ENCODE peak calls at places on chromosomes 6 and 20, in five cellular contexts. D, G, V, Y and H are unnamed samples.

GRCh38 chr20:63360850-63361497 is at the start of gene CHRNA4:
- DNase-seq in D (no peak), G (peak), V (no peak), Y (peak), H (no peak)

GRCh38 chr6:151091571-151091970 is 148.2 kb upstream of the AKAP12 start:
- DNase-seq in D (no peak), G (no peak), V (no peak), Y (no peak), H (no peak)

GRCh38 chr6:104638841-104639290 is 220.9 kb downstream of the HACE1 start:
- DNase-seq in D (no peak), G (no peak), V (no peak), Y (no peak), H (no peak)

GRCh38 chr6:22600059-22600458 is 30.7 kb downstream of the HDGFL1 start:
- DNase-seq in D (no peak), G (no peak), V (no peak), Y (no peak), H (no peak)

GRCh38 chr6:85864453-85865401 is 222.0 kb upstream of the SYNCRIP start:
- DNase-seq in D (no peak), G (no peak), V (no peak), Y (no peak), H (no peak)

GRCh38 chr6:132188865-132189264 is 212.4 kb downstream of the MOXD1 start:
- DNase-seq in D (no peak), G (no peak), V (peak), Y (no peak), H (no peak)

GRCh38 chr6:47483853-47484546 is 6.4 kb downstream of the CD2AP start:
- DNase-seq in D (no peak), G (no peak), V (peak), Y (no peak), H (no peak)

GRCh38 chr6:86017236-86017635 is 374.6 kb upstream of the SYNCRIP start:
- DNase-seq in D (no peak), G (no peak), V (no peak), Y (no peak), H (no peak)

GRCh38 chr6:4812068-4812467 is 35.9 kb downstream of the CDYL start:
- DNase-seq in D (no peak), G (no peak), V (no peak), Y (no peak), H (no peak)

GRCh38 chr6:15421945-15422733 is 176.3 kb downstream of the JARID2 start:
- DNase-seq in D (no peak), G (no peak), V (no peak), Y (no peak), H (no peak)

GRCh38 chr20:38219006-38219950 is 41.3 kb downstream of the KIAA1755 start:
- DNase-seq in D (peak), G (no peak), V (no peak), Y (no peak), H (no peak)

GRCh38 chr6:31791324-31792089 is 4.0 kb downstream of the VARS1 start:
- DNase-seq in D (no peak), G (peak), V (no peak), Y (peak), H (peak)

GRCh38 chr20:62794007-62794724 is 2.1 kb upstream of the MRGBP start:
- DNase-seq in D (peak), G (peak), V (peak), Y (peak), H (peak)

GRCh38 chr6:87102296-87102695 is 7.4 kb upstream of the CGA start:
- DNase-seq in D (no peak), G (no peak), V (no peak), Y (peak), H (no peak)

GRCh38 chr6:44493132-44493531 is 105.6 kb downstream of the CDC5L start:
- DNase-seq in D (no peak), G (no peak), V (no peak), Y (no peak), H (no peak)

GRCh38 chr6:166597711-166598440 is 11.4 kb upstream of the RAMACL start:
- DNase-seq in D (no peak), G (no peak), V (no peak), Y (no peak), H (no peak)
- TF ChIP-seq CTCF in D (no peak), G (no peak), V (no peak), Y (no peak), H (no peak)

DNA sequence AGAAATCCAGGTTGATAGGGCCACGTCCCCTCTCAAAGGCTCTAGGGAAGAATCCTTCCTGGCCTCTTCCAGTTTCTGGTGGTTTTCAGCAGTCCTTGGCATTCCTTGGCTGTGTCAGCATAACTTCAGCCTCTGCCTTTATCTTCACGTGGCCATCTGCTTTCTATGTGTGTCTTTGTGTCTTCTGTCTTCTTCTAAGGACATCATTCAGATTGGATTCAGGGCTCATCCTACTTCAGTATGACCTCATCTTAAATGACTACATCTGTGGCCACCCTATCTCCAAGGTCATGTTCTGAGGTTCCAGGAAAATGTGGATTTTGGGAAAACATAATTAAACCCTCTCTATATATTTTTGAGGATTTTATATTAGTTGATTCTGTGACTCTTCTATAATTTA is 23.0 kb downstream of the C6orf89 start:
- DNase-seq in D (no peak), G (no peak), V (no peak), Y (no peak), H (no peak)
- TF ChIP-seq CTCF in D (no peak), G (no peak), V (no peak), Y (no peak), H (no peak)

GRCh38 chr6:75504902-75505233 is 11.3 kb upstream of the FILIP1 start:
- DNase-seq in D (no peak), G (no peak), V (no peak), Y (no peak), H (no peak)
- TF ChIP-seq CTCF in D (peak), G (no peak), V (peak), Y (peak), H (no peak)

DNA sequence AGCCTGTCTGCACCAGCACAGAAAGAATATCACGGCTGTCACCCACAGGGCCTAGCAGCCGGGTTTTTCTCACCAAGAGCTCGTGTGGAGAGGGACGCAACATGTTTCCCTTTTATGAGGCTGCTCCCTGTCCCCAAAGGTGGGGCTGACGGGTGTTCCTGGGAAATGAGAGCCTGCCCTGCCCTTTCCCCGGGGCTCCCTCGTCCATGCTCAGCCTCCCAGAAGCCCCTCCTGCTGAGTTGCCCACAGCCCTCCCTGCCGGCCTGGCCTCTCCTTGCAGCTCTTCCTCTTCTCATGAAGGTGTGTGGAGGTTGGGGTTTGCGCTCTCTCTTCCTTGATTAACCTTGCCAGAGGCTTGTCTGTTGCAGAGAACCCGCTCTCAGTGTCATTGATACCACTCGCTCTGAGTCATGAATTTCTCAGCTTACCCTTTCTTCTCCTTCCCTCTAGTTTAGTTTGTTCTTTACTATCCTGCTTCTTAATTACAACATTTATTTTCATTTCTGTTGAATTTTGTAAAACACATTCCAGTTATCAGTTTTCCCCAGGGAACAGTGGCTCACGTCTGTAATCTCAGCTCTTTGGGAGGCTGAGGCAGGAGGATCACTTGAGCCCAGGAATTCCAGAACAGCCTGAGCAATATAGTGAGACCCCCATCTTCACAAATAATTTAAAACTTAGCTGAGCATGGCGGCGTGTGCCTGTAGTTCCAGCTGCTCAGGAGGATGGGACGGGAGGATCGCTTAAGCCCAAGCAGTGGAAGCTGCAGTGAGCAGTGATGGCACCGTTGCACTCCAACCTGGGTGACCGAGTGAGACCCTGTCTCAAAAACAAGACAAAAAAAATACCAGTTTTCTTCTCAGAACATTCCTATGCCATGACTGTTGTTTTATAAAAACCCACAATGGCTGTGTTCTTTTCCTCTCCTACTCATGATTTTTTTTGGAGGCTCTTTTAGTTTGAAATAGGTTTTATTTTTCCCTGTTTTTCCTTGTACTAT is 103.8 kb downstream of the TMEM242 start:
- DNase-seq in D (peak), G (no peak), V (peak), Y (no peak), H (no peak)
- TF ChIP-seq CTCF in D (no peak), G (no peak), V (no peak), Y (no peak), H (no peak)

GRCh38 chr6:160221423-160221822 is 37.2 kb downstream of the SLC22A2 start:
- DNase-seq in D (no peak), G (no peak), V (no peak), Y (no peak), H (no peak)
- TF ChIP-seq CTCF in D (peak), G (no peak), V (no peak), Y (peak), H (no peak)

GRCh38 chr6:108145639-108146038 is 20.2 kb upstream of the NR2E1 start:
- DNase-seq in D (no peak), G (no peak), V (no peak), Y (no peak), H (no peak)
- TF ChIP-seq CTCF in D (no peak), G (no peak), V (no peak), Y (no peak), H (peak)

GRCh38 chr6:133817460-133818047 is 71.4 kb upstream of the TCF21 start:
- DNase-seq in D (no peak), G (peak), V (no peak), Y (no peak), H (peak)
- TF ChIP-seq CTCF in D (peak), G (peak), V (peak), Y (peak), H (peak)

GRCh38 chr6:79949235-79949634 is 1.9 kb upstream of the ELOVL4 start:
- DNase-seq in D (no peak), G (peak), V (peak), Y (peak), H (peak)
- TF ChIP-seq CTCF in D (peak), G (peak), V (peak), Y (peak), H (peak)

DNA sequence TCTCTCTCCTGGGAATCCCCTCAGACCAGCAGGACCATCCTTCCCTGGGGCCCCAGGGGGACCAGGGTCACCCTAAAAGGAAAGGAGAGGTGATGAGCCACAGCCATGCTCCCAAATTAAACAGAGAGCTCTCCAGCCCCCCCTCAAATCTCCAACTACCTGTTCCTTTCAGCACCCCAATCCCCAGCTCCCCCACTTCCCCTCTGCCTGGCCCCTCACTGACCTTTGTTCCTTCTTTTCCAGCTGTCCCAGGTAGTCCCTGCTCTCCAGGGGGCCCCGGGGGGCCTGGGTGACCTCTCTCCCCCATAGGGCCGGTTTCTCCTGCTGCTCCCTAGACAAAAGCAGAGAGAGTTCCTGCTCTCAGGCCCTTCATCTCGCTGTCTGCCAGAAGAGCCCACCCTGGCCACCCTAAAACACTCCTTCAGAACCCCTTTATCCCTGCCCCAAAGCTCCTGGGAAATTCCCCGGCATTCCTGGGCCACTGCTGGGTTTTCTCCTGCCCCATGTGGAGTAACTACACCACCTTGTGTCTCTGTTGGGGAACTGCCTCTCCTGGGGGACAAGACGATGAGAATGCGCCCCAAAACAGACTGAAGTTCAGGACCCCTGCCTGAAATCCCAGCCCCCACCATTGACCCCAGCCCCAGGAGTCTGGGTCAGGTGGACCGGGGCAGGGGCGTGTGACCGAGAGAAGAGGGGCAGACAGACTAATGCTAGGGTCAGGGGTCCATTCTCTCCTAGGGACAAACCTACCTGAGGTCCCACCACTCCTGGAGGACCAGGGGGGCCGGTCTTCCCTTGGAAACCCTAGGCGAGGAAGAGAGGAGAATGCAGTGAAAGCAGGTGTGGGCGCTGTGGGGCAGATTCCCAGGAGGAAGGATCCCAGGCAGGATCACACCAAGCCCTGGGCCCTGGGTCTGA is 19.7 kb downstream of the COL11A2 start:
- DNase-seq in D (peak), G (peak), V (no peak), Y (no peak), H (no peak)
- TF ChIP-seq CTCF in D (peak), G (peak), V (peak), Y (peak), H (peak)

DNA sequence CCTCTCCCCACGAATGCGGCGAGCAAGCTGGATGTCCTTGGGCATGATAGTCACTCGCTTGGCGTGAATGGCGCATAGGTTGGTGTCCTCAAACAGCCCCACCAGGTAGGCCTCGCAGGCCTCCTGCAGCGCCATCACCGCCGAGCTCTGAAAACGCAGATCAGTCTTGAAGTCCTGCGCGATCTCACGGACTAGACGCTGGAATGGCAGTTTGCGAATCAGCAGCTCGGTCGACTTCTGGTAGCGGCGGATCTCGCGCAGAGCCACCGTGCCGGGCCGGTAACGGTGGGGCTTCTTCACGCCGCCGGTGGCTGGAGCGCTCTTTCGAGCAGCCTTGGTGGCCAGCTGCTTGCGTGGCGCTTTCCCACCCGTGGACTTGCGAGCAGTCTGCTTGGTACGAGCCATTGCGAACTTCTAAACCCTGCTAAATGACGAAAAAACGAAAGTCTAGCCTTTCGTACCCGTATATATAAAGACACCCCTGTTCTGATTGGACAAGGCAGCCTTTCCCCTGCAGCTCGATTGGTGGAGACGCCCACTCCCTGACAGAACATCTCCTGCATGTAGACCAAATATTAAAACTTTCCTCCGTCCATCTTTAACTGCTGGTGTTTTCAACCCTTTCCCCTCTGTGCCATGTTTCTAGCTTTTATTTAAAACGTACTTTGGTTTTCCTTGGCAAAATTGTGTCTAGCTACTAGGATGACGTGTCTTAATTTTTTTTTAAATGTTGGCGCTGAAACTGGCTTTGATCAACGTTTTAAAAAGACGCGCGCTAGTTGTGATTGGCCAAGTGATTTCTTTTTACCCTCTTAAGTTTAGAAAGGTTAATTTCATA is 109.8 kb downstream of the HFE start:
- DNase-seq in D (no peak), G (peak), V (peak), Y (peak), H (peak)
- TF ChIP-seq CTCF in D (no peak), G (no peak), V (no peak), Y (no peak), H (no peak)